ENCODE peak calls at places on chromosomes 2 and 18, in four cellular contexts. C is cardiac muscle cell; R is CD8-positive, alpha-beta T cell; N is tibial nerve. Y is an unnamed sample.

GRCh38 chr2:217247511-217247910 is 387.6 kb upstream of the TNP1 start:
- DNase-seq in C (no peak), R (no peak), N (no peak), Y (no peak)

GRCh38 chr2:44628297-44628696 is 266.6 kb downstream of the CAMKMT start:
- DNase-seq in C (no peak), N (no peak), R (no peak), Y (no peak)

GRCh38 chr2:219571311-219572236 is at the start of gene OBSL1:
- DNase-seq in N (no peak), C (peak; percentile 97), R (no peak), Y (peak; percentile 80)

GRCh38 chr2:234955091-234955511 is 3.3 kb downstream of the SH3BP4 start:
- DNase-seq in R (no peak), N (no peak), C (no peak), Y (no peak)

GRCh38 chr18:40197711-40198110 is 1757.3 kb upstream of the PIK3C3 start:
- DNase-seq in R (no peak), C (no peak), N (no peak), Y (no peak)

GRCh38 chr2:164186596-164186995 is 434.7 kb downstream of the GRB14 start:
- DNase-seq in N (no peak), C (no peak), R (no peak), Y (no peak)

GRCh38 chr2:21217421-21217820 is 93.7 kb downstream of the TDRD15 start:
- DNase-seq in R (no peak), N (no peak), C (no peak), Y (no peak)

GRCh38 chr2:201931955-201932354 is 101.7 kb upstream of the FZD7 start:
- DNase-seq in R (no peak), C (no peak), N (no peak), Y (no peak)

DNA sequence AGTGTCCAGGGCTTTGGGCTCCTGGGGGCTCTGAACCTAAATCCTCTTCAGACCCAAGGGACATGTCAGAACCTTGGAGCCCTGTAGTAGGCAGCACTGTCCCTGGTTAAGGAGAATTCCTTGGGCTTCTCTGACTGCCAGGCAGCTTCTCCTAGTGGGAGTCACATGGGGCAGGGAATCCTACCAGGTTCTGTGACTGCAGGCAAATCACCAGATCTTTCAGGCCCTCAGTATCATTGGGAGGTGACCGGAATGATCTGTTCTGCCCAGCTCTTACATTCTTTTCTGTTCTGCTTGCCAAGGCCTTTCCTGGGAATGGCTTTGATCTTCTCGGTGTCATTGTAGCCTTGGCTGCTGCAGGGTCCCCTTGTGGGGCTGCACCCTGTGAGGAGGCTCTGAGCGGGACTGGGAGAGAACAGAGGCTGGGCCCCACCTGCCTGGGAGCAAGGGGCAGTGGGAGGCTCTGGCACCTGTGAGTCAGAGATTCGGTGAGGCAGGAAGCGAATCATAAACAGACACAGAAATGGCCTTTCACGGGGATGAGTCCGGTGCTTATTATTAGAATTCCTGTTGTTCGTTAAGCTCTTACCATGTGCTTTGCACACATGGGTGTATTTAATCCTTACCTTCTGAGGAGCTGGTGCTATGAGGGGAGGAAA is 14.1 kb downstream of the CEP68 start:
- DNase-seq in C (no peak), R (no peak), N (no peak), Y (no peak)
- TF ChIP-seq CTCF in C (peak; percentile 38), R (no peak), N (peak; percentile 20), Y (no peak)

DNA sequence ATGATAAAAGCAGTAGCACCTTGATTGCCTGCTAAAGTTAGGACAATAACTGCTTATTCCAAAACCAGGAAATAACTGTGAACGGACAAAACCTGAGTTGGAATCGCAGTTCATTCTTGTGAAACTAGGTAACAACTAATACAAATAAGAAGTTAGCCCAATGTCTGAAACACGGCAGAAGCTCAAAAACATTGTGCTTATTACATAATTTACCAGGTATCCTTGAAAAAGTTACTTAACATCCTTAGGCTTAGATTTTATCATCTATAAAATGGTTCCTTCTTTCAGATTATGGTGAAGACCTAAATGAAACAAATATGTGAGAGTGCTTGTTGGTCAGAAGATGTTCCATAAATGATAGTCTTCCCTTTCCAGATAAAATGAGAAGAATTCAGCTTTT is 32.4 kb downstream of the RTN4 start:
- DNase-seq in C (no peak), N (no peak), R (no peak), Y (no peak)
- TF ChIP-seq CTCF in C (no peak), N (no peak), R (no peak), Y (no peak)

GRCh38 chr2:4763009-4763408 is 929.2 kb upstream of the SOX11 start:
- DNase-seq in R (no peak), N (no peak), C (peak; percentile 78), Y (peak; percentile 78)
- TF ChIP-seq CTCF in R (no peak), N (peak; percentile 11), C (no peak), Y (peak; percentile 61)

GRCh38 chr18:50955246-50955645 is 12.6 kb upstream of the ELAC1 start:
- DNase-seq in C (no peak), N (no peak), R (no peak), Y (no peak)
- TF ChIP-seq CTCF in C (no peak), N (no peak), R (no peak), Y (no peak)

DNA sequence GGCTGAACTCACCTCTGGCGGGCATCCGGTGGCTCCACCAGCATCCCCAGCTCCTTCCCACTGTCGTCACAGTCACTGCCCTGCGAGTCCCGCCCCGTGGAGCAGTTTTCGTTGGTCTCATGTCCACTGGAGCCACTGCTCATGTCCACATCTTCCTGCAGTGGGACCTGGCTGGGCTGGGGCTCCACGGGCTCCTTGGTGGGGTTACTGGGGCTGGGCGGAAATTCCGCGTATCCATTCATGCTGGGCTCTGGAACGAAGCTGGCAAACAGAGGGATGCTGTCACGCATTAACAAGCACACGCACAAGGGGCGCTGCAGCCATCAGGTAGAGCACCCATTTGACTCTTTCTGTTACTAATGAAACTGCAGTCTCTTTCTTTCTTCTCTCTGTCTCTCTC is 10.7 kb downstream of the PER2 start:
- DNase-seq in C (no peak), R (no peak), N (no peak), Y (peak; percentile 49)
- TF ChIP-seq CTCF in C (no peak), R (no peak), N (no peak), Y (peak; percentile 38)

DNA sequence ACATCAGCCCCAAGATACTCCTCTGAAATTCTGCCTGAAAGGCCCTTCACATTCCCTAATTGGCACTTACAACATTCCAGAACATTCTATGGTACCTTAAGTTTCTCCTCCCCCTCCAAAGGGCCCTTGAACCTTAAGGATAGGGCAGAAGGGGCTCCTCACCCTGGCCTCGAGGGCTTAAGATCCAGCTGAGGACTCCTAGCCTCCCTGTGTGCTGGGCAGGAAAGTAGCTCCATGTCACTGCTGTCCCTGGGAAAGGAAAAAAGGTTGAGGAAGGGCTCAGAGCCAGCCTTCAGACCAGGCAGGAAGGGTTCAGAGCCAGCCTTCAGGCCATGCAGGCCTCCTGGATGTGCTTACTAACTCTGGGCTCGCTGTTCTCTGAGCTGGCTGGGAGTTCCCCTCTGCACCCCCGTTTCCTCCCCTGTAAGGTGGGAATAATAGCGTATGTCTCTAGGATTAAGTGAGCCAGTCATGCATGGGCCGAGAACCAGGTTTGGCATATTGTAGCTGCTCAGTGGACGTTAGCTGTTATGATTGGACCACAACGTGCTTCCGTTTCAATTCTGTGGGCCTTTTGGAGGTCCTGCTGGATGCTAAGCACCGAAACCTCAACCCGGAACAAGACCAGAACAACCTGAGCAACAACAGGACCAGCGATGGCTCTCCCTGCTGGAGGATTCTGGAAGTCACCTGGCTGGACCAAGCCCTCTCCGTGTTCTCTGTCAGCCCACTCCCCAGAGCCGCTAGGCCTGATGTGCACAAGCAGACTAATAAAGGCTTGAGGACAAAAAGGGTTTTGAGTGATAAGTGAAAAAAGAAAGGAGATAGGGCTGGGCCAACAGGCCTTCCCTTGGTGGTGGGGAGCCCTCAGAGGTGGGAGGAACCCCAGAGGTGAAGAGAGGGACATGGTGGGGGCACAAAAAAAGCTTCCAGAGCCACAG is 1.0 kb upstream of the B3GNT7 start:
- DNase-seq in C (no peak), N (no peak), R (no peak), Y (no peak)
- TF ChIP-seq CTCF in C (peak; percentile 10), N (no peak), R (no peak), Y (peak; percentile 28)

GRCh38 chr2:165794520-165794882 is 454 bp upstream of the GALNT3 start:
- DNase-seq in C (peak; percentile 12), R (peak; percentile 24), N (no peak), Y (peak; percentile 15)
- TF ChIP-seq CTCF in C (no peak), R (no peak), N (no peak), Y (no peak)

DNA sequence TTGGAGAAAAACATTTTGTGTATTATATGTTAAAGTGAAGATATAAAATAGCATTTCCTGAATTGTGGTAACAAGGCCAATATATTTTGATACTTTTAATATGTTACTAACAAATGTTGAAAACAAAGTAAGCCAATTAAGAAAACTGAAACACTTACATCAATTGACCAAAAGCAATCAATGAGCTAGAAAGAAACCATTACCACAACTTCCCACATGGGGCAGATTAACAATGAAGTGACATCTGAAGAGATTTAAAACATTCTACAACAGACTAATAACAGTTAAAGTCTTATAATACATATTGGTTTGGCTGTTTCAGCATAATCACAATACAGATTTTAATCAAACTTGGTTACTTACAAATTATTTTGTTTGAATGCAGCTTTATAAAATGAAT is 282.4 kb upstream of the NETO1 start:
- DNase-seq in R (no peak), C (no peak), N (no peak), Y (no peak)
- TF ChIP-seq CTCF in R (no peak), C (no peak), N (no peak), Y (peak; percentile 68)

DNA sequence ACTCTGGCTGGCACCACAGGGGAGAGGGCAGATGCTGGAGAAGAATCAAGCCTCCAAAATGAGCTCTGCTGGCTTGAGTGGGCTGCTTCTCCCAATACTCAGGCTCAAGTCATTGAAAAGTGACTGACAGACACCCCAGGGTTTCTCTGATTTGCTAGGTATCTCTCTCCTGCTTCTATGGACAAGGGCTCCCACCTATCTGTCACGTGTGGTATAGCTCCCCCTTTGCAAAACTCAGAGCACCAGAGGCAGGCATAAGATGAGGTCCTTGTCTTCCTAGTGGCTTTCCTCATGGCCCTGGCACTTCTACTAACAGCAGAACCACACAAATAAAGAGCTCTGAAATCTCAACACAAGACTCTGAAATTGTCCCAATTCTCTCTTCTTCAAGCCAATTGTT is 105.2 kb downstream of the GALNT14 start:
- DNase-seq in C (no peak), R (no peak), N (no peak), Y (no peak)
- TF ChIP-seq CTCF in C (no peak), R (no peak), N (no peak), Y (no peak)

Y was measured in glutamatergic neuron.